ENCODE peak calls at places on chromosomes 12 and 14, in six cellular contexts. H, B, V, M, N and P are unnamed samples.

GRCh38 chr12:117466677-117467362 is 105.4 kb upstream of the NOS1 start:
- DNase-seq in N (no peak), M (no peak), B (no peak), V (no peak), H (no peak), P (no peak)

GRCh38 chr14:47619397-47619796 is 56.0 kb downstream of the MDGA2 start:
- DNase-seq in N (no peak), B (no peak), H (peak), M (no peak), V (no peak), P (no peak)

GRCh38 chr12:92297932-92298681 is 152.5 kb upstream of the BTG1 start:
- DNase-seq in V (peak), B (peak), H (no peak), M (peak), N (peak), P (no peak)

GRCh38 chr14:78010688-78011087 is 159.5 kb upstream of the NRXN3 start:
- DNase-seq in V (peak), N (no peak), M (peak), B (peak), H (peak), P (no peak)

GRCh38 chr14:101478096-101478495 is 83.2 kb upstream of the DIO3 start:
- DNase-seq in N (no peak), M (no peak), B (no peak), H (no peak), V (no peak), P (no peak)

GRCh38 chr14:50344116-50344775 is 32.1 kb downstream of the DMAC2L start:
- DNase-seq in H (no peak), V (peak), M (peak), B (no peak), N (peak), P (no peak)

GRCh38 chr14:23865502-23865901 is 88.1 kb upstream of the DHRS4 start:
- DNase-seq in B (no peak), M (no peak), V (peak), H (no peak), N (no peak), P (peak)

GRCh38 chr12:75452675-75453330 is 27.8 kb upstream of the GLIPR1 start:
- DNase-seq in H (no peak), M (peak), N (no peak), V (peak), B (peak), P (no peak)

GRCh38 chr12:93442411-93443340 is 929 bp upstream of the UBE2N start:
- DNase-seq in H (peak), B (no peak), M (no peak), V (peak), N (peak), P (no peak)

GRCh38 chr12:90124289-90124688 is 415.7 kb upstream of the ATP2B1 start:
- DNase-seq in M (no peak), V (peak), N (no peak), B (no peak), H (no peak), P (no peak)

GRCh38 chr12:81077686-81078441 is at the start of gene ACSS3:
- DNase-seq in V (peak), H (peak), N (no peak), B (peak), M (peak), P (no peak)

GRCh38 chr12:9925746-9926393 is 6.3 kb downstream of the CLEC2A start:
- DNase-seq in M (peak), V (peak), N (peak), B (peak), H (peak), P (peak)

GRCh38 chr12:33439587-33440011 is at the start of gene SYT10:
- DNase-seq in V (no peak), H (no peak), B (peak), N (peak), M (no peak), P (no peak)